ENCODE peak calls at places on chromosomes 1 and 21, in six cellular contexts. Q, K, Y, I, E and N are unnamed samples.

GRCh38 chr1:145872421-145872891 is 13.2 kb downstream of the ANKRD35 start:
- DNase-seq in Q (no peak), K (peak), Y (no peak), I (peak), E (no peak), N (no peak)

GRCh38 chr1:180213401-180214177 is 16.5 kb upstream of the LHX4 start:
- DNase-seq in Q (peak), K (peak), Y (no peak), I (no peak), E (no peak), N (peak)

GRCh38 chr1:30757196-30757949 is at the start of gene LAPTM5:
- DNase-seq in Q (peak), K (peak), Y (no peak), I (peak), E (no peak), N (peak)

GRCh38 chr1:180562582-180562981 is 3.8 kb downstream of the OVAAL start:
- DNase-seq in Q (no peak), K (no peak), Y (no peak), I (no peak), E (no peak), N (no peak)

GRCh38 chr1:151047591-151047924 is at the start of gene C1orf56:
- DNase-seq in Q (no peak), K (peak), Y (peak), I (peak), E (peak), N (peak)

GRCh38 chr1:235074335-235075120 is 54.1 kb downstream of the TOMM20 start:
- DNase-seq in Q (peak), K (no peak), Y (peak), I (peak), E (no peak), N (peak)

GRCh38 chr1:153790282-153790995 is 15.2 kb downstream of the SLC27A3 start:
- DNase-seq in Q (no peak), K (peak), Y (no peak), I (peak), E (no peak), N (no peak)

GRCh38 chr1:170086399-170087032 is 12.0 kb upstream of the KIFAP3 start:
- DNase-seq in Q (no peak), K (no peak), Y (no peak), I (no peak), E (no peak), N (no peak)

GRCh38 chr1:10575616-10576015 is 100.9 kb downstream of the PEX14 start:
- DNase-seq in Q (no peak), K (no peak), Y (no peak), I (no peak), E (no peak), N (no peak)

GRCh38 chr1:209829716-209830115 is 1.9 kb downstream of the UTP25 start:
- DNase-seq in Q (no peak), K (no peak), Y (no peak), I (no peak), E (no peak), N (no peak)

GRCh38 chr1:33512612-33513011 is 40.2 kb downstream of the ZSCAN20 start:
- DNase-seq in Q (no peak), K (no peak), Y (no peak), I (no peak), E (no peak), N (no peak)

GRCh38 chr1:188027613-188028012 is 1198.9 kb downstream of the PLA2G4A start:
- DNase-seq in Q (no peak), K (no peak), Y (no peak), I (no peak), E (no peak), N (no peak)

GRCh38 chr21:37683396-37684114 is 232.7 kb downstream of the KCNJ6 start:
- DNase-seq in Q (no peak), K (no peak), Y (no peak), I (no peak), E (no peak), N (no peak)

GRCh38 chr1:167450843-167451242 is 67.5 kb downstream of the CD247 start:
- DNase-seq in Q (peak), K (no peak), Y (no peak), I (no peak), E (no peak), N (no peak)

GRCh38 chr1:31426249-31426922 is 13.4 kb downstream of the SERINC2 start:
- DNase-seq in Q (no peak), K (no peak), Y (no peak), I (no peak), E (no peak), N (no peak)

GRCh38 chr1:119582801-119583200 is 65.3 kb downstream of the ZNF697 start:
- DNase-seq in Q (peak), K (no peak), Y (peak), I (peak), E (no peak), N (no peak)

GRCh38 chr1:101242331-101243050 is 5.7 kb downstream of the S1PR1 start:
- DNase-seq in Q (no peak), K (no peak), Y (no peak), I (no peak), E (no peak), N (no peak)

GRCh38 chr1:24768873-24769605 is 23.8 kb downstream of the CLIC4 start:
- DNase-seq in Q (no peak), K (no peak), Y (no peak), I (no peak), E (no peak), N (no peak)

GRCh38 chr21:41865002-41865777 is 14.0 kb downstream of the PRDM15 start:
- DNase-seq in Q (no peak), K (peak), Y (no peak), I (no peak), E (no peak), N (no peak)

GRCh38 chr1:68051475-68051874 is 1.0 kb upstream of the DIRAS3 start:
- DNase-seq in Q (no peak), K (peak), Y (no peak), I (peak), E (no peak), N (no peak)

GRCh38 chr1:27403931-27404330 is 11.5 kb downstream of the GPR3 start:
- DNase-seq in Q (peak), K (no peak), Y (no peak), I (no peak), E (no peak), N (no peak)

GRCh38 chr1:41357451-41358151 is 3.6 kb upstream of the FOXO6 start:
- DNase-seq in Q (no peak), K (peak), Y (peak), I (peak), E (peak), N (no peak)

GRCh38 chr1:202861420-202862121 is 27.4 kb downstream of the RABIF start:
- DNase-seq in Q (no peak), K (peak), Y (peak), I (peak), E (peak), N (peak)

GRCh38 chr1:47207811-47208373 is 18.1 kb upstream of the PDZK1IP1 start:
- DNase-seq in Q (no peak), K (peak), Y (no peak), I (no peak), E (no peak), N (no peak)

GRCh38 chr1:21308847-21309652 is 18.8 kb upstream of the ECE1 start:
- DNase-seq in Q (no peak), K (no peak), Y (no peak), I (peak), E (no peak), N (no peak)

GRCh38 chr1:1926346-1926811 is 7.3 kb upstream of the TMEM52 start:
- DNase-seq in Q (no peak), K (no peak), Y (no peak), I (peak), E (no peak), N (no peak)

GRCh38 chr1:188425687-188426086 is 1596.9 kb downstream of the PLA2G4A start:
- DNase-seq in Q (no peak), K (no peak), Y (no peak), I (no peak), E (no peak), N (no peak)

GRCh38 chr1:34066921-34067603 is 98.0 kb downstream of the CSMD2 start:
- DNase-seq in Q (no peak), K (no peak), Y (no peak), I (no peak), E (no peak), N (no peak)

GRCh38 chr21:36747815-36748381 is 49.0 kb downstream of the SIM2 start:
- DNase-seq in Q (no peak), K (peak), Y (peak), I (peak), E (peak), N (peak)

GRCh38 chr1:60732977-60733401 is 349.4 kb upstream of the NFIA start:
- DNase-seq in Q (no peak), K (no peak), Y (no peak), I (no peak), E (no peak), N (no peak)

GRCh38 chr21:37631319-37632117 is 264.9 kb downstream of the DYRK1A start:
- DNase-seq in Q (no peak), K (no peak), Y (no peak), I (no peak), E (no peak), N (no peak)

GRCh38 chr1:1088036-1088800 is 14.1 kb upstream of the RNF223 start:
- DNase-seq in Q (no peak), K (peak), Y (no peak), I (no peak), E (peak), N (no peak)

GRCh38 chr1:109629372-109630030 is 9.9 kb downstream of the AMPD2 start:
- DNase-seq in Q (no peak), K (no peak), Y (no peak), I (no peak), E (peak), N (no peak)

GRCh38 chr21:37710555-37711293 is 205.5 kb downstream of the KCNJ6 start:
- DNase-seq in Q (no peak), K (no peak), Y (peak), I (peak), E (no peak), N (no peak)

GRCh38 chr1:213162862-213163261 is 111.8 kb downstream of the RPS6KC1 start:
- DNase-seq in Q (no peak), K (no peak), Y (no peak), I (no peak), E (no peak), N (no peak)

GRCh38 chr1:50822035-50822776 is 137.9 kb downstream of the FAF1 start:
- DNase-seq in Q (no peak), K (no peak), Y (no peak), I (no peak), E (no peak), N (no peak)

GRCh38 chr1:205472737-205473565 is 17.1 kb upstream of the BLACAT1 start:
- DNase-seq in Q (no peak), K (no peak), Y (no peak), I (no peak), E (no peak), N (no peak)

GRCh38 chr1:191134796-191135195 is 657.1 kb upstream of the BRINP3 start:
- DNase-seq in Q (no peak), K (no peak), Y (no peak), I (no peak), E (no peak), N (no peak)